ENCODE peak calls at places on chromosomes 5 and 9, in five cellular contexts. W is stomach, A is prostate gland, R is K562, V is H1. O is an unnamed sample. For H3K36me3, the result is how much of the 10 kb centered on the place peaks cover.

GRCh38 chr9:133334161-133334560 is 1.8 kb downstream of the SURF6 start:
- DNase-seq in W (peak), A (no peak), R (no peak), V (peak), O (no peak)

GRCh38 chr5:140547508-140548299 is at the start of gene EIF4EBP3:
- DNase-seq in W (peak), A (peak), R (peak), V (peak), O (peak)

GRCh38 chr5:107555425-107556090 is 115.2 kb downstream of the EFNA5 start:
- DNase-seq in W (no peak), A (no peak), R (no peak), V (no peak), O (no peak)

GRCh38 chr9:129130791-129131190 is 19.6 kb downstream of the PTPA start:
- DNase-seq in W (no peak), A (no peak), R (no peak), V (no peak), O (no peak)

GRCh38 chr5:149409268-149409948 is 30.3 kb upstream of the IL17B start:
- DNase-seq in W (no peak), A (no peak), R (no peak), V (no peak), O (no peak)

GRCh38 chr5:163612358-163613149 is 107.1 kb downstream of the MAT2B start:
- DNase-seq in W (no peak), A (no peak), R (no peak), V (no peak), O (no peak)

GRCh38 chr9:94014066-94014654 is 59.0 kb upstream of the BARX1 start:
- DNase-seq in W (no peak), A (no peak), R (peak), V (no peak), O (no peak)

GRCh38 chr5:34517249-34517648 is 138.9 kb upstream of the RAI14 start:
- DNase-seq in W (no peak), A (no peak), R (no peak), V (no peak), O (no peak)

GRCh38 chr5:54531536-54531935 is 14.0 kb downstream of the SNX18 start:
- DNase-seq in W (no peak), A (no peak), R (no peak), V (no peak), O (no peak)

GRCh38 chr5:152688561-152689274 is 283.6 kb upstream of the NMUR2 start:
- DNase-seq in W (no peak), A (no peak), R (no peak), V (no peak), O (no peak)

GRCh38 chr9:95741631-95742030 is 133.9 kb upstream of the ERCC6L2 start:
- DNase-seq in W (no peak), A (no peak), R (no peak), V (no peak), O (no peak)

GRCh38 chr5:96384353-96384752 is 48.7 kb downstream of the PCSK1 start:
- DNase-seq in W (no peak), A (no peak), R (no peak), V (no peak), O (no peak)
- TF ChIP-seq POLR2AphosphoS5 in W (no peak), A (no peak), R (no peak), V (no peak), O (no peak)

GRCh38 chr5:132205385-132206125 is 22.1 kb downstream of the P4HA2 start:
- DNase-seq in W (no peak), A (no peak), R (no peak), V (no peak), O (no peak)

GRCh38 chr5:132204736-132205135 is 22.9 kb downstream of the P4HA2 start:
- DNase-seq in W (no peak), A (no peak), R (no peak), V (no peak), O (no peak)

GRCh38 chr5:132203916-132204315 is 23.7 kb downstream of the P4HA2 start:
- DNase-seq in W (no peak), A (no peak), R (no peak), V (no peak), O (no peak)

GRCh38 chr5:132203464-132203818 is 24.2 kb downstream of the P4HA2 start:
- DNase-seq in W (no peak), A (no peak), R (no peak), V (no peak), O (no peak)

DNA sequence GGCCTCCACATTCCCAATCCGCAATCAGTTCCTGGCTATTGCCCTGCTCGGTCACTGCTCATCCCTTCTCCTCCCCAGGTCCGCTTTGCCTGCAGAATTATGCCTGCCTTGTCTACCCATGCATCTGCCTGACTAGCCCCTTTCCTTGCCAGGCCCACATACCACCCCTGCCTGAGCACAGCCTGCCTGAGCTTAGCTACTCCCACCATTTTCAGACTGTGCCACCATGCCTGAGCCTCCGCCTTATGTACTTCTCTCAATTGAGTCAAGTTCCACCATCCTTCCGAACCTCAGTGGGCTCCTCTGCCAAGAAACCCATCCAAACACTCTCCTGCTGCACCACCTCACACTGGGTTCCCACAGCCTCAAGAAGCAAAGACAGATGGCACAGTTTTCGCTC is 23.3 kb downstream of the P4HA2 start:
- DNase-seq in W (no peak), A (no peak), R (no peak), V (no peak), O (no peak)
- H3K36me3 ChIP-seq in W (half or more), A (under half), R (under half), V (under half), O (under half)

DNA sequence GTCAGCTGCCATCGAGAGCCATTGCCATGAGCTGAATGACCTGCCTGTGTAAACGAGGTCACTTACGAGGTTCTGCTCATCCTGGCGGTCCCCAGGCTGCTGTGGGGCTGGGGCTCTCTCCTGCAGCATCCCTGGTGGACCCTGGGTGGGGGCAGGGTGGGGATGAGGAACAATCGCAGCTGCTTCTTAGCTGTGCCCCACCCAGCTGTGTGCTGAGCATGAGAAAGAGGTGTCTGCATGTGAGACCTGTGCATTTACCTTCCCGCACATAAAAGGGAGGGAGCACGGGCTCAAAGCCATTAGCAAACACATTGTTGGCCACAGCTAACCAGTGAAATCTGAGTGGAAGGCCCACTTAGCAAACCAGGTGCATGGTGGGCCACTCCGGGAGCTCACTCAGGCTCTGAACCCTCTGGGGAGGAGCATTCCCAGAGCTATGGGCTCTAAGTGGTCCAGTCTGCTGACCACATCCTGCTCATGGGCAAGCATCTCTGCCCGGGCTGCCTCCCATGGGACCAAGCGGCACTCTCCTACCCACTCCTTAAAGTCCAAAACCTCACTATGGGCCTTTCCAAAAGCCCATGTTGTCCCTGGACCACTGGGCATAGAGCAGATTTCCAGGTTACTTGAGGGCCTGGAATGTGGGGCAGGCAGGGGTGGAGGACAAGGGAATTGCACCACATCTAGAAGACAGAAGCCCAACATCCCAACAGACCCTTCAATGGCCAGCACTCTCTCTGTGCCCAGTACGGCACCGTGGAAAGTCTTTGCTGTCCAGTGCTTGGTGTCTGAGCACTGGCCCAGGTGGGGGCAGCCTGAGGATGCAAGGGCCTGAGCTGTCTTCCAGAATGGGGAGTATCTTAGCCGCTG is 41.1 kb upstream of the OLFM1 start:
- DNase-seq in W (peak), A (no peak), R (no peak), V (no peak), O (no peak)
- TF ChIP-seq POLR2AphosphoS5 in W (no peak), A (no peak), R (no peak), V (no peak), O (no peak)

DNA sequence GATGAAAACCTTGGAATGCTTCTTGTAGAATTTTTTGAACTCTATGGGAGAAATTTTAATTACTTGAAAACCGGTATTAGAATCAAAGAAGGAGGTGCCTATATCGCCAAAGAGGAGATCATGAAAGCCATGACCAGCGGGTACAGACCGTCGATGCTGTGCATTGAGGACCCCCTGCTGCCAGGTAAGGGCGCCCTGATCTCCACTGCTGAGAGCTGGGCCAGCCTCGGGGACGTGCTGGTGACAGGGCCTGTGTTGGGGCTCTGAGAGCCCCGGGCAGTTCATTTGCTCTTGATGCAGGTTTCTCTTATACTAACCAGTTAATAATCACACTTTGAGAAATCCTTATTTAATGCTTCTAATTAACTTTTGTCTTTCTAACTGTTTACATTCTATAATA is 33.0 kb downstream of the TENT4A start:
- DNase-seq in W (no peak), A (no peak), R (no peak), V (no peak), O (no peak)
- H3K36me3 ChIP-seq in W (half or more), A (under half), R (half or more), V (under half), O (half or more)

DNA sequence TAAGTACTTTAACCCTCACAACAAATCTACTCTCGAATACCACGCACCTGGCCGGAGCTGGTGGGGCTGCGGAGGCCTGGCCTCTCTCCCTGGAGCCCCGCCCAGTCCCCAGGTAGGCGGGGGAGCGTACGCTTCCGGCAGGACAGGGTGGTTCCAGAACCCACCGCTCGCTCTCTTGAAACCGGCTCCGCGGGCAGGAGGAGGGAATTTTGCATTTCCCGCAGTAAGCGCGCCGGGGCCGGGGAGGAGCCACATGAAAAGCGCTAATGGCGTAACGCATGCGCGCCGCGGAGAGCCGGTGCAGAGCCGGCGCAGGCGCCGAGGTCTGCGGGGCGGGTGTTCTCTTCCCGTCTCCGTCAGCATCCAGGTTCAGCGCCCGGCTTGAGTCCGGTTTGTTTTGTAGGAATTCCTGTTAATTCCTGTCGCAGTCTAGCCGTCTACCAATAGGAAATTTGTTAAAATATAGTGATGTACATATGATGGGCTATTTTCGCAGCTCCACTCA is 20.8 kb downstream of the CAVIN4 start:
- DNase-seq in W (peak), A (peak), R (peak), V (peak), O (peak)
- TF ChIP-seq POLR2AphosphoS5 in W (no peak), A (peak), R (no peak), V (peak), O (no peak)

DNA sequence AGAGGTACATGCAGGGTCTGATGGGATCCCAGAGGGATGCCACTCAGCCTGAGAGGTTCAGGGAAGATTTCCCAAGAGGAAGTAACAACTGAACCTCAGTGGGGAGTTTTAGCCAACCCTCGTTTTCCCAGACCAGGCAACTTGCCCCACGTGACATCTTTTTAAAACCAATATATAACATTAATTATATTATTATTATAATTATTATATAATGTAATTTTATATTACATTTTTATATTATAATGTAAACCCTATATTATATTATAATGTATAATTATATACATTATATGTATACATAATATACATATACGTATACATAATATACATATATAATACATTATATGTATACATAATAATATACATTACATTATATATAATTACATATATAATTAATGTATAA is 62.8 kb upstream of the WWC1 start:
- DNase-seq in W (no peak), A (no peak), R (no peak), V (no peak), O (no peak)
- H3K36me3 ChIP-seq in W (under half), A (under half), R (under half), V (under half), O (under half)

GRCh38 chr9:131593255-131593820 is 48.0 kb downstream of the PRRT1B start:
- DNase-seq in W (no peak), A (no peak), R (no peak), V (no peak), O (no peak)

GRCh38 chr9:131595771-131596743 is 50.7 kb downstream of the PRRT1B start:
- DNase-seq in W (no peak), A (no peak), R (no peak), V (no peak), O (no peak)

GRCh38 chr9:131591845-131592208 is 46.5 kb downstream of the PRRT1B start:
- DNase-seq in W (no peak), A (no peak), R (no peak), V (no peak), O (no peak)

GRCh38 chr9:131594906-131595675 is 49.8 kb downstream of the PRRT1B start:
- DNase-seq in W (no peak), A (no peak), R (no peak), V (no peak), O (no peak)

DNA sequence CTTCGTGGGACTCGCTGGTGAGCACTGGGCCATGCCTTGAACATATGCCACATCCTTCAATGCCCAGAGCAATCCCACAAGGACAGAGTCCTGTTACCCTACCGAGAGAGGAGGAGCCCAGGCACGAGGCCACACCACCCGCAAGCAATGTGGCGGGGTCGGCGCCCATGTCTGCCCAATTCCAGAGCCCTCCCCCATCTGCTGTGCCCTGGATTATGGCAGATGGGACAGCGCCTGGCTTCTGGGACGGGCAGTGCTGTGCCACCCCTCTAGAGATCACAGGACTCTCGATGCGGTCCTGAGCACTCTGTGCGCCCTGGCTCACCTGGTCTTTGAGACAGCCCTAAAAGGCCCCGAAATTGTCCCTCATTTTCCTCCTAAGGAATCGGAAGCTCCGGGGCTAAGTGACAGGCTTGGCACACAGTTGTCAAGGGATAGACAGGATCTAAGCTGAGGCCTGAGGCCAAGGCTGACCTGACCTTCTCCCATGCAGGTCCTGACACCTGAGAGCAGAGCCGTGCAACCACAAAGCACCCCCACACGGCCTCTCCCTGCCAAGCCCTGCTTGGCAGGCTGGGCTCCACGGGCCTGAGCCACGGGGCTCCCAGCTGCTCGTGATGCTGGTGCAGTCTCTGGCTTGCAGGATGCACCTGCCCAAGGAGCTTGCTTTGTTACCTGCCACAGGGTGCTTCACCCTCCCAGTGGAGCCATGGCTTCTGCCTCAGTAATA is 48.8 kb downstream of the PRRT1B start:
- DNase-seq in W (no peak), A (no peak), R (no peak), V (no peak), O (no peak)
- TF ChIP-seq POLR2AphosphoS5 in W (no peak), A (no peak), R (no peak), V (no peak), O (no peak)

GRCh38 chr5:169632946-169633345 is 4.1 kb upstream of the DOCK2 start:
- DNase-seq in W (no peak), A (no peak), R (no peak), V (no peak), O (no peak)

GRCh38 chr5:169635933-169636332 is 1.1 kb upstream of the DOCK2 start:
- DNase-seq in W (no peak), A (no peak), R (no peak), V (no peak), O (no peak)

GRCh38 chr5:169637085-169637855 is at the start of gene DOCK2:
- DNase-seq in W (peak), A (no peak), R (peak), V (no peak), O (peak)

GRCh38 chr5:169636477-169637084 is 494 bp upstream of the DOCK2 start:
- DNase-seq in W (no peak), A (no peak), R (no peak), V (no peak), O (no peak)

GRCh38 chr5:169634606-169635005 is 2.5 kb upstream of the DOCK2 start:
- DNase-seq in W (no peak), A (no peak), R (no peak), V (no peak), O (no peak)
- H3K36me3 ChIP-seq in W (under half), A (under half), R (under half), V (under half), O (under half)